ENCODE peak calls at places on chromosomes 2 and 18, in four cellular contexts. B is Kasumi-1; M is activated CD4-positive, alpha-beta T cell treated with anti-CD3 and anti-CD28 coated beads, Interleukin-2, amount 10 ng/mL, durations not matched to agents 7 days and 5 days; G is body of pancreas. Y is an unnamed sample.

GRCh38 chr2:202149155-202149762 is 76.2 kb downstream of the KIAA2012 start:
- DNase-seq in B (no peak), M (no peak), G (peak), Y (no peak)

GRCh38 chr2:228245601-228246000 is 64.1 kb upstream of the SPHKAP start:
- DNase-seq in B (no peak), M (no peak), G (no peak), Y (no peak)

GRCh38 chr18:3447035-3447894 is 2.7 kb upstream of the TGIF1 start:
- DNase-seq in B (peak), M (no peak), G (peak), Y (peak)

GRCh38 chr2:72927066-72927465 is 9.7 kb downstream of the EMX1 start:
- DNase-seq in B (no peak), M (no peak), G (no peak), Y (no peak)

GRCh38 chr18:62778976-62779869 is 63.9 kb downstream of the PHLPP1 start:
- DNase-seq in B (no peak), M (no peak), G (no peak), Y (no peak)

GRCh38 chr2:53670351-53670750 is 97.3 kb upstream of the CHAC2 start:
- DNase-seq in B (no peak), M (no peak), G (no peak), Y (no peak)

GRCh38 chr18:28041366-28041765 is 135.6 kb downstream of the CDH2 start:
- DNase-seq in B (no peak), M (no peak), G (no peak), Y (no peak)

GRCh38 chr2:46122971-46123365 is 174.2 kb upstream of the EPAS1 start:
- DNase-seq in B (no peak), M (no peak), G (no peak), Y (no peak)

GRCh38 chr18:75904416-75904815 is 476.9 kb upstream of the SMIM21 start:
- DNase-seq in B (no peak), M (no peak), G (no peak), Y (no peak)

GRCh38 chr2:236169151-236169721 is 1.1 kb upstream of the GBX2 start:
- DNase-seq in B (no peak), M (no peak), G (no peak), Y (no peak)

GRCh38 chr2:221572180-221572820 is at the start of gene EPHA4:
- DNase-seq in B (no peak), M (peak), G (peak), Y (peak)

GRCh38 chr2:30232801-30233130 is 1.4 kb downstream of the LBH start:
- DNase-seq in B (peak), M (peak), G (no peak), Y (no peak)

GRCh38 chr2:26528186-26528585 is 50.3 kb upstream of the OTOF start:
- DNase-seq in B (no peak), M (no peak), G (no peak), Y (no peak)

Y was measured in AML-193.